ENCODE peak calls at places on chromosomes 2 and 18, in five cellular contexts. W, A, X, J and Z are unnamed samples.

GRCh38 chr18:48488388-48488850 is 50.4 kb upstream of the CTIF start:
- DNase-seq in W (peak), A (peak), X (no peak), J (peak), Z (peak)

GRCh38 chr2:46887028-46887885 is 28.3 kb downstream of the MCFD2 start:
- DNase-seq in W (no peak), A (no peak), X (no peak), J (no peak), Z (no peak)

GRCh38 chr2:85578243-85579180 is 1.1 kb downstream of the VAMP8 start:
- DNase-seq in W (peak), A (no peak), X (no peak), J (peak), Z (no peak)

GRCh38 chr2:44753552-44754285 is 187.8 kb upstream of the SIX3 start:
- DNase-seq in W (no peak), A (no peak), X (no peak), J (no peak), Z (no peak)

GRCh38 chr18:57054891-57055290 is 92.0 kb upstream of the BOD1L2 start:
- DNase-seq in W (no peak), A (no peak), X (no peak), J (no peak), Z (no peak)

GRCh38 chr18:60541661-60542060 is 169.1 kb upstream of the MC4R start:
- DNase-seq in W (no peak), A (no peak), X (no peak), J (no peak), Z (no peak)

GRCh38 chr2:133266075-133266925 is 302.0 kb downstream of the NCKAP5 start:
- DNase-seq in W (no peak), A (no peak), X (no peak), J (no peak), Z (no peak)

GRCh38 chr2:47644351-47644750 is 138.6 kb upstream of the MSH6 start:
- DNase-seq in W (no peak), A (no peak), X (no peak), J (no peak), Z (no peak)

GRCh38 chr2:27765621-27766286 is 5.8 kb upstream of the MRPL33 start:
- DNase-seq in W (peak), A (no peak), X (peak), J (peak), Z (peak)

GRCh38 chr2:233848276-233848675 is 6.1 kb downstream of the HJURP start:
- DNase-seq in W (no peak), A (no peak), X (no peak), J (no peak), Z (no peak)

GRCh38 chr2:190714958-190715357 is 66.1 kb downstream of the NAB1 start:
- DNase-seq in W (no peak), A (no peak), X (no peak), J (no peak), Z (no peak)

GRCh38 chr2:159262904-159263303 is 23.6 kb downstream of the WDSUB1 start:
- DNase-seq in W (no peak), A (no peak), X (no peak), J (no peak), Z (no peak)

GRCh38 chr2:26483501-26483900 is 5.6 kb upstream of the OTOF start:
- DNase-seq in W (no peak), A (no peak), X (no peak), J (peak), Z (no peak)
- TF ChIP-seq CTCF in W (no peak), A (no peak), X (no peak), J (no peak), Z (no peak)

DNA sequence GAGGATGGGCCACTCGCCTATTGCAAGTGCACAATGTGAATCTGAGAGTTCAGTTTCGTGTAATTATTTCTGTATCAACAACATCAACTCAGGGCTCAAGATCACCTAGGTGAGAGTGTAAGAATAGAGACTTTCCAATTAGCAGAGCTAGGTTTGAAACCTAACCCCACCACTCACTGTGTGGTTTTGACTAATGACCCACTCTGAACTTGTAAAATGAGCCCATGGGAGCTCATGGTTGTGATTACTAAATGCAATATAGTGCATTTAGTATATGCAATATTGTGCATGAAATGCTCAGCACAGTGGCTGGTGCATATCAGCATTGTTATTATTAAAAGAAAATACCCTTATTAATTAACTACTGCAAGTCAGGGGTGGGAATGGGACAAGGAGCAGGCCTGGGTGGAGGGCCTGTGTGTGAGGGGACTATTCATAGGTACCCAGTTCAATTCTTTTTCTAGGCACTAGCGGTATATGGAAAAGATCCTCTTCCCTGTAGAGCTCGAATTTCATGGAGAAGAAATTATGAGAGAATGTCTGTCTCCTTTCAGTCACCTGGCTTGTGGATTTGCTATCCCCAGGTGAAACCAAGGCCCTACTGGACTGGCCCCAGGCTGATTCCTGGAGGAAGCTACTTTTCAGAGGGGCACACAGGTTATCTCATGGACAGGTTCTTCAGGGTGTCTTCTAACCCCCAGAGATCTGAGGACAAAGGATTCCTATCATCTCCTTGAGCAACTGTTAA is 169.5 kb downstream of the GFPT1 start:
- DNase-seq in W (no peak), A (no peak), X (no peak), J (no peak), Z (no peak)
- TF ChIP-seq CTCF in W (no peak), A (no peak), X (no peak), J (no peak), Z (no peak)

DNA sequence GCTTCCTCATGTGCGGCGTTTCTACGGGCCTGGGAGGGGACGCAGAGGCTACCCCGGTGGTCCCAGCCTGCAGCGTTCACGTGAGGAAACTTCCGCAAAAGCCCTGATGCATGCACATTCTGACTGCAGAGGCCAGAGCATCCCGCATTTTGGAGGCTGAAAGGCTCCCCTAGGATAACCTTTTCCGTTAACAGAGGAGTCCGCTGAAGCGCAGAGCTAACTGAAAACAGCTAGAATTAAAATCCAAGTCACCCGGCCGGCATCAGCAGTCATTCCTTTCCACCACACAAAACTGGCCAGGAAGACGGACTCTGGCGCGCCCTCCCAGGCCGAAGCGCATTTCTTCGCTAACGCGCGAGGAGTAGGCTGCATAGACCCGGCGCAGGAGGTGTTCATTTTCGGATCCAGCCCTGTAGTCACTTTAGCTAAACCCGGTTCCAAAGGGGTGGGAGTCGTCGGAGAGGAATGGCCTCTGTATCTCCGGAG is 747 bp upstream of the TUBB6 start:
- DNase-seq in W (peak), A (no peak), X (no peak), J (no peak), Z (no peak)
- TF ChIP-seq CTCF in W (no peak), A (no peak), X (no peak), J (no peak), Z (no peak)

GRCh38 chr2:235595420-235596010 is 101.7 kb downstream of the AGAP1 start:
- DNase-seq in W (peak), A (peak), X (peak), J (peak), Z (peak)
- TF ChIP-seq CTCF in W (peak), A (peak), X (no peak), J (peak), Z (peak)